ENCODE peak calls at places on chromosomes 16 and 17, in ten cellular contexts. C is SK-N-SH, W is stomach, F is sigmoid colon, S is upper lobe of left lung, D is K562, H is esophagus muscularis mucosa, R is transverse colon, J is GM12878, X is HepG2. E is an unnamed sample.
A peak's percentile ranks its signal among the peaks of the same experiment; 100 is the strongest.

GRCh38 chr17:57666198-57666870 is 78.8 kb downstream of the CCDC182 start:
- DNase-seq in S (no peak), R (no peak), J (no peak), D (no peak), X (no peak), F (peak; percentile 28), H (no peak), C (no peak), W (no peak), E (no peak)

GRCh38 chr17:14745122-14745521 is 444.2 kb downstream of the HS3ST3B1 start:
- DNase-seq in W (no peak), F (no peak), D (no peak), J (no peak), R (no peak), C (no peak), S (no peak), X (no peak), H (no peak), E (no peak)

GRCh38 chr16:71426069-71426879 is 15.6 kb downstream of the TLE7 start:
- DNase-seq in F (no peak), X (peak; percentile 99), R (peak; percentile 23), W (no peak), H (no peak), S (no peak), J (peak; percentile 67), C (peak; percentile 69), D (peak; percentile 70), E (peak; percentile 59)

GRCh38 chr16:80200079-80200478 is 340.7 kb upstream of the DYNLRB2 start:
- DNase-seq in F (no peak), H (no peak), D (no peak), R (no peak), S (no peak), X (no peak), J (no peak), C (no peak), W (no peak), E (no peak)

GRCh38 chr17:67477687-67478086 is 100.6 kb downstream of the PITPNC1 start:
- DNase-seq in C (no peak), W (no peak), R (no peak), S (no peak), F (no peak), J (no peak), H (no peak), X (no peak), D (no peak), E (no peak)

GRCh38 chr16:56301391-56301850 is 110.1 kb downstream of the GNAO1 start:
- DNase-seq in S (no peak), D (no peak), X (no peak), C (no peak), W (no peak), R (no peak), J (no peak), F (no peak), H (no peak), E (no peak)

GRCh38 chr16:85617948-85618347 is 4.8 kb downstream of the GSE1 start:
- DNase-seq in W (peak; percentile 76), J (no peak), S (peak; percentile 71), H (no peak), D (no peak), F (no peak), X (no peak), R (no peak), C (no peak), E (no peak)

GRCh38 chr16:62280556-62280955 is 244.3 kb upstream of the CDH8 start:
- DNase-seq in H (no peak), F (no peak), R (no peak), X (no peak), S (no peak), J (no peak), C (no peak), D (no peak), W (no peak), E (no peak)

GRCh38 chr17:56297142-56297541 is 143.9 kb downstream of the ANKFN1 start:
- DNase-seq in J (no peak), C (no peak), D (no peak), S (no peak), X (no peak), F (no peak), W (no peak), H (peak; percentile 64), R (no peak), E (no peak)

GRCh38 chr17:81913394-81914102 is 2.3 kb upstream of the PCYT2 start:
- DNase-seq in R (no peak), D (no peak), F (no peak), C (no peak), H (no peak), W (no peak), S (no peak), J (no peak), X (no peak), E (no peak)

GRCh38 chr17:81915331-81915730 is 2.6 kb downstream of the SIRT7 start:
- DNase-seq in F (no peak), W (no peak), X (no peak), S (no peak), R (no peak), C (no peak), J (no peak), D (no peak), H (no peak), E (no peak)

GRCh38 chr17:81912441-81913309 is 1.5 kb upstream of the PCYT2 start:
- DNase-seq in S (no peak), R (no peak), D (peak; percentile 89), C (no peak), J (no peak), H (no peak), W (peak; percentile 65), X (no peak), F (peak; percentile 71), E (no peak)

GRCh38 chr17:81911969-81912368 is 770 bp upstream of the PCYT2 start:
- DNase-seq in F (no peak), S (no peak), R (no peak), H (no peak), J (no peak), C (no peak), X (no peak), W (no peak), D (no peak), E (no peak)

DNA sequence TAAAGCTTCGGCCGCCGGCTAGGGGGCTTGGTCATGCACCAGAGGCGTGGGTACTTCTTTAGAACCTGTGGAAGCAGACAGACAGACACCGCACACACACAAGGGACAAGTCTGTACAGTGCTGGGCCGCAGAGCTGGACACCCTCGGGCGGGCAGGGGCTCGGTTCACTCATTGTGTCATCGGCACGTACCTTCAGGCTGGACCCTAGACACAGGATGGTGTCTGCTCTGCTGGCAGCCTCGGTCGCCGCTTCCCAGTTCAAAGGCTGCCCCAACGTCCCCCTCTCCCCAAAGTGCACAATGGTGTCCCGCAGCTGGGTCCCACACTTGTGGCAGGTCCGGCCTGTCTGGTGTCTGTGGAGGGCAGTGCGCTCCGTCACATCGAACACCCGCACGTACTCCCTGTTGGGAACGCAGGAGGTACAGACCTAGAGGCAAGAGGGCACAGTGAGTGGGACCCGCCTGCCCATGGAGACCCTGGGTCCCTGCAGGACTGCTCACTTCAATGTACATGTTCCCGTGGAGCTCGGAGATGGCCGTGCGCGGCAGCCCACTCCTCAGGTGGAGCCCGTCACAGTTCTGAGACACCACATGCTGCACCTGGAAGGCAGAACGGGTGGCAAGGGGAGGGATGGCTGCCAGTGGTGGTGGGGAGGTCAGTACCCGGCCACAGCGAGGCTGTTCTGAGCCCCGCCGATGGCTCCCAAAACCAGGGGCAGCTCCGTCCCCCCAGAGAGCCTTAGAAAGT is 3.1 kb upstream of the PCYT2 start:
- DNase-seq in W (no peak), D (no peak), X (no peak), F (peak; percentile 66), H (no peak), C (no peak), R (no peak), S (no peak), J (no peak), E (no peak)
- H3K4me3 ChIP-seq in W (no peak overlapping the region), D (no peak overlapping the region), X (no peak overlapping the region), F (no peak overlapping the region), H (no peak overlapping the region), C (no peak overlapping the region), R (no peak overlapping the region), S (no peak overlapping the region), J (no peak overlapping the region), E (no peak overlapping the region)

DNA sequence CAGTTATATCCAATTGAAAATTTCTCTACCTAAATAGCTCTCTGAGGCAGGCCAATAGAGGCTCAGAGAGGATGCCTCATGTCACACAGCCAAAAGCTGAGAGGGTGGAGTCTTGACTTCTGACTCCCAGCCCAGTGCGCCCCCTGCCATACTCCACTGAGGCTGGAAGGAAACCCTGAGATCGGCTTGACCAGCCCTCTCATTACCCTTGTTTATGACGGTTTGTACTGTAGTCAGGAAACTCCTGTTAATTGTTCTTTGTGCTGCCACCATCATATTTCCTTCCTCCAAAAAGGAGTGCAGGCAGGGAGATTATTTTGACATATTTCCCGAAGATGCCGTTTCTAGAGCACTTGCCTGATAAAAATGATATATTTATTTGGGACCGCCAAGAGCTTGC is 107.9 kb downstream of the AIPL1 start:
- DNase-seq in X (no peak), C (no peak), W (no peak), D (peak; percentile 2), H (no peak), J (no peak), S (no peak), R (no peak), F (no peak), E (no peak)
- TF ChIP-seq POLR2AphosphoS5 in X (no peak), C (no peak), W (no peak), D (no peak), H (peak; percentile 37), J (no peak), S (no peak), R (no peak), F (no peak), E (no peak)

GRCh38 chr16:1929578-1930337 is 11.5 kb upstream of the HS3ST6 start:
- DNase-seq in X (peak; percentile 55), H (peak; percentile 96), C (peak; percentile 99), S (peak; percentile 95), D (peak; percentile 92), W (peak; percentile 93), J (no peak), F (peak; percentile 95), R (peak; percentile 93), E (peak; percentile 92)
- TF ChIP-seq EP300 in X (no peak), H (no peak), C (no peak), S (no peak), D (no peak), W (no peak), J (no peak), F (no peak), R (no peak), E (no peak)

DNA sequence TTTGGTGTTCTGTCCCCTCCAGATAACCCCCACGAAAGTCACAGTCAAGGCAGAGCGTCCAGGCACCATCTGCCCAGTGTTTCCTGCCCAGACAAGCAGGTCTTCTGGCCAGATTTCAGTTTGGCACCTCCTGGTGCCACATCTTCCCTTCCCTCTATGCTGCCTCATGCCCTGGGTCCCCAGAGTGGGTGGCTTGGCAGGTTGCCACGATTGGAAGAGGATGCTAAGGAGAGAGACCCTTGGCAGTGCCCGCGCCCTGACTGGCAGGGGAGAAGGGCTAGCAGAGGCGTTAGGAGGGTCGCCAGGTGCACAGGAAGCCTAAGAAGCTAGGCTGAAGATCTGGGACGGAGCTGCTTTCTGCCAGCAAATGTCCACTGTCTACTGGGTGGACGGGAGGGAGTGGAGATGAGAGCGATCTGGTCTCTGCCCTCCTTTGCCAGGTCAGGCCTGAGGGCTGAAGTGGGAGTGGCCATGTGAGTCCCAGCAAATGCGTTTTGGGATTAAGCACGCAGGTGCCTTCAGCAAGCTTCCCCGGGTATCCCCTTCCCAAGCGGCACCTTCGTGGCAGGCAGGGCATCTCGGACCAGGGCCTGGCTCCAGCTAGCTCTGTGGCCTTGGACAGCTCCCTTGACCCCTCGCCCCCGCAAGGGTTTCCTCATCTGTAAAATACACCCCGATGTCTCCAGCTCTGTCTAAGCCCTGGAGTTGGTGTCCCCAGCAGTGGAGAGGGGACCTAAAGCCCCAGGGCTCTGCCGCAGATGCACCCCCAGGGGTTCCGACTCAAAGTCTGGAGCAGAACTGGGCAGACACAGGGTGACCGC is 13.4 kb upstream of the CD300A start:
- DNase-seq in S (no peak), J (no peak), R (no peak), W (no peak), F (no peak), C (no peak), D (no peak), X (no peak), H (no peak), E (no peak)
- H3K4me3 ChIP-seq in S (no peak overlapping the region), J (peak overlapping the region; percentile 16), R (peak overlapping the region; percentile 51), W (peak overlapping the region; percentile 48), F (peak overlapping the region; percentile 47), C (peak overlapping the region; percentile 22), D (peak overlapping the region; percentile 22), X (peak overlapping the region; percentile 76), H (peak overlapping the region; percentile 65), E (peak overlapping the region; percentile 51)